ENCODE peak calls at places on chromosomes 12 and 14, in five cellular contexts. V is IMR-90, E is H9, S is mesenchymal stem cell, X is neuronal stem cell. O is an unnamed sample.
A peak's percentile ranks its signal among the peaks of the same experiment; 100 is the strongest.

GRCh38 chr14:66508547-66508845 is 549 bp downstream of the GPHN start:
- DNase-seq in V (no peak), S (no peak), X (no peak), E (no peak), O (no peak)

GRCh38 chr14:103472939-103473338 is 49.7 kb downstream of the CKB start:
- DNase-seq in V (no peak), X (no peak), E (no peak), S (no peak), O (no peak)

GRCh38 chr14:63713765-63714164 is 14.1 kb downstream of the SGPP1 start:
- DNase-seq in S (peak; percentile 22), V (peak; percentile 51), X (no peak), E (no peak), O (no peak)

GRCh38 chr14:61511558-61511924 is 183.8 kb upstream of the HIF1A start:
- DNase-seq in E (no peak), V (no peak), X (no peak), S (no peak), O (no peak)

GRCh38 chr14:99729991-99730875 is 46.1 kb downstream of the CYP46A1 start:
- DNase-seq in X (peak; percentile 83), E (peak; percentile 86), S (peak; percentile 39), V (peak; percentile 19), O (peak; percentile 100)

GRCh38 chr14:77730976-77731497 is 23.1 kb downstream of the SLIRP start:
- DNase-seq in V (peak; percentile 33), X (no peak), S (no peak), E (no peak), O (no peak)

GRCh38 chr14:57502581-57503254 is 9.1 kb upstream of the CCDC198 start:
- DNase-seq in E (no peak), V (no peak), X (no peak), S (no peak), O (no peak)

GRCh38 chr12:1719139-1719538 is 28.3 kb downstream of the ADIPOR2 start:
- DNase-seq in S (no peak), E (no peak), X (no peak), V (no peak), O (no peak)

GRCh38 chr12:96398422-96399080 is 1.7 kb downstream of the CDK17 start:
- DNase-seq in S (peak; percentile 37), V (peak; percentile 39), X (no peak), E (no peak), O (no peak)

GRCh38 chr12:29153231-29153630 is 4.2 kb downstream of the FAR2 start:
- DNase-seq in E (peak; percentile 75), S (no peak), V (no peak), X (no peak), O (no peak)

GRCh38 chr12:112430929-112431328 is 12.2 kb downstream of the PTPN11 start:
- DNase-seq in E (no peak), S (no peak), X (no peak), V (no peak), O (no peak)

GRCh38 chr12:112843272-112843671 is 51.7 kb downstream of the RPH3A start:
- DNase-seq in E (no peak), S (peak; percentile 6), X (no peak), V (no peak), O (no peak)

GRCh38 chr12:19967486-19967885 is 400.9 kb upstream of the PDE3A start:
- DNase-seq in V (peak; percentile 96), E (no peak), S (peak; percentile 96), X (no peak), O (no peak)

GRCh38 chr12:123268850-123269249 is 2.8 kb downstream of the CDK2AP1 start:
- DNase-seq in V (no peak), E (no peak), X (no peak), S (no peak), O (no peak)

GRCh38 chr12:67759829-67760228 is 111.3 kb downstream of the DYRK2 start:
- DNase-seq in V (no peak), X (no peak), S (no peak), E (no peak), O (no peak)

GRCh38 chr14:51121096-51121495 is 26.2 kb upstream of the TRIM9 start:
- DNase-seq in V (no peak), X (no peak), E (no peak), S (no peak), O (no peak)

GRCh38 chr14:58299665-58300202 is 1.4 kb downstream of the ARID4A start:
- DNase-seq in E (no peak), V (no peak), X (no peak), S (peak; percentile 26), O (no peak)

GRCh38 chr12:108313609-108314331 is 25.3 kb downstream of the CMKLR1 start:
- DNase-seq in E (no peak), V (no peak), S (no peak), X (no peak), O (no peak)

GRCh38 chr12:25655702-25656101 is 102.6 kb upstream of the LMNTD1 start:
- DNase-seq in E (no peak), X (no peak), S (no peak), V (no peak), O (no peak)
- H4K91ac ChIP-seq in E (no peak overlapping the region), X (no peak overlapping the region), S (peak overlapping the region; percentile 50), V (no peak overlapping the region), O (no peak overlapping the region)

GRCh38 chr12:75976913-75977312 is 54.7 kb downstream of the PHLDA1 start:
- DNase-seq in E (no peak), X (no peak), V (no peak), S (no peak), O (no peak)

GRCh38 chr12:75977590-75977951 is 54.0 kb downstream of the PHLDA1 start:
- DNase-seq in S (no peak), V (no peak), X (no peak), E (no peak), O (no peak)

GRCh38 chr12:75975692-75976091 is 55.9 kb downstream of the PHLDA1 start:
- DNase-seq in X (no peak), S (no peak), E (no peak), V (no peak), O (no peak)

GRCh38 chr12:75976113-75976512 is 55.5 kb downstream of the PHLDA1 start:
- DNase-seq in V (no peak), E (no peak), S (no peak), X (no peak), O (no peak)

DNA sequence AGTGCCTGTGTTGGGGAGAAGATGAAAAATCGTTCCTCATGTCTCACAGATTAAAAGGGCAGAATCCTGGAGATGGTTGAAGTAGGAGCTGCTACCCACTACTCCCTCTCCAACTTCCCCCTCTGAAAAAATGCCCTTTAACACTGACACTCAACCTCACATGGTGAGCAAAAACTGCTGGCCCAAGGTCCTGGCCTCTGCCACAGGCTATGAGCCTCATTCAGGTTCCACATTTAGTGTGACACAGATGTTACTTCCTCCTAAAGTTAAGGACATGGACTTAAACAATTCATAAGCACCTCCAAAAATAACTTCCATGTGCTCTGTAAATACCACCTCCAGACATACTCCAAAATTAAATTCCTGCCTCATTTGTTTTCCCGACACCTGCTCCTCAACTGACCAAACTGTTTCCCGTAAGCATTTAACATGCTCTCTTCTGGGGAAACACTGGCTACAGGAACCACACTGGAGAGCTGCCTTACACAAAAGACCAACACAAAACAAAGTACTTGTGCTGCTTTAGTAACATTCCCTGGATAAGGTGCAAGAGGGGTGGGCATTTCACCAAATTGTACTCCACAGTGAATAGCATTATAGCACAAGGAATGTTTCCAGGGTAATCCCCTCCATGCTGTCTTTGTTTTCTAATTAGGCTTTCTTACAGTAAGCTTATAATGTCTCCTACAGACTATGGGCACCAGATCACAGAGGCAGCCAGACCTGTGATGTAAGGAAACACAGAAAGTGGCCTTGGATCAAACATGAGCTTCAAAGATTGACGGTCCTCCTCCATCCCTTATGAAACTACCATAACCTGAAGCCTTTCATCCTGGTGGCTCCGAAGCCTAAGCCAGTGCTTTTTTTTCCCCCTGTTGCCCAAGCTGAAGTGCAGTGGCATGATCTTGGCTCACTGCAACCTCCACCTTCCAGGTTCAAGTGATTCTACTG is 57.0 kb downstream of the PHLDA1 start:
- DNase-seq in S (no peak), V (no peak), E (no peak), X (no peak), O (no peak)
- H2BK15ac ChIP-seq in S (peak overlapping the region; percentile 71), V (peak overlapping the region; percentile 87), E (no peak overlapping the region), X (no peak overlapping the region), O (no peak overlapping the region)

GRCh38 chr12:124388038-124388676 is 93.3 kb downstream of the RFLNA start:
- DNase-seq in V (no peak), X (no peak), S (no peak), E (no peak), O (no peak)
- H4K91ac ChIP-seq in V (peak overlapping the region; percentile 96), X (no peak overlapping the region), S (peak overlapping the region; percentile 67), E (no peak overlapping the region), O (no peak overlapping the region)

GRCh38 chr12:88383405-88383804 is 196.9 kb downstream of the KITLG start:
- DNase-seq in X (no peak), V (no peak), E (no peak), S (no peak), O (no peak)

GRCh38 chr12:88375301-88375959 is 204.8 kb downstream of the KITLG start:
- DNase-seq in V (no peak), X (no peak), S (no peak), E (no peak), O (no peak)

GRCh38 chr12:88375960-88376305 is 204.3 kb downstream of the KITLG start:
- DNase-seq in S (no peak), V (no peak), X (no peak), E (no peak), O (no peak)

GRCh38 chr12:88381456-88381855 is 198.8 kb downstream of the KITLG start:
- DNase-seq in V (no peak), S (no peak), E (no peak), X (no peak), O (no peak)

DNA sequence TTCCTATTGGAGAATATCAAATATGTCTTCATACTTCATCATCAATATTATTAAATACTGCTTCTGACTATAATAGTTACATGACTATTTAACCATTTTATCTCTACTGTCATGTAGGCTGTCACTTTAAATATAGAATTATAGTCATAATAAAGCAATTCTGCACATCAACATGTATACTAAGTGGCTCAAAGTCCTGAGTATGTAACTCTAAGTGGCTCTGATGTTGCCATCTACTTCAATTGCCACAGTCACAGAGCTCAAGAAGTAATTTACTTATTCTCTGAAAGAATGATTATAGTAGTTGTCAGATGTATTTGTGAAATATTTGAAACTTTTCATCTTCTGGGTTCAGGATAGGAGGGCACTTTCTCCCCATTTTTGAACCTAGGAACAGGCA is 202.3 kb downstream of the KITLG start:
- DNase-seq in S (no peak), E (no peak), V (no peak), X (no peak), O (no peak)
- H2BK15ac ChIP-seq in S (no peak overlapping the region), E (no peak overlapping the region), V (no peak overlapping the region), X (no peak overlapping the region), O (no peak overlapping the region)